ENCODE peak calls at places on chromosomes 13 and 19, in eight cellular contexts. B is kidney epithelial cell; V is ecto neural progenitor cell; D is EL; H is activated naive CD4-positive, alpha-beta T cell treated with anti-CD3 and anti-CD28 coated beads for 36 hours; L is Right ventricle myocardium superior; J is SJSA1; A is activated B cell treated with CpG ODN at 0.5 μM for 24 hours. G is an unnamed sample.

GRCh38 chr13:24181991-24182702 is 21.6 kb downstream of the SPATA13 start:
- DNase-seq in D (no peak), B (no peak), J (no peak), H (peak; percentile 21), A (no peak), L (no peak), V (no peak), G (no peak)

GRCh38 chr19:41373993-41374392 is 2.3 kb upstream of the TMEM91 start:
- DNase-seq in B (no peak), D (peak; percentile 92), V (no peak), J (peak; percentile 75), L (peak; percentile 94), H (no peak), A (no peak), G (no peak)

GRCh38 chr19:55098716-55099556 is 18.5 kb downstream of the PPP1R12C start:
- DNase-seq in A (no peak), V (peak; percentile 47), J (no peak), D (no peak), L (peak; percentile 40), B (no peak), H (no peak), G (no peak)

GRCh38 chr19:28221736-28222135 is 991.2 kb downstream of the UQCRFS1 start:
- DNase-seq in J (no peak), A (no peak), H (no peak), V (no peak), B (no peak), D (no peak), L (no peak), G (no peak)

GRCh38 chr13:43572601-43573360 is 214.0 kb downstream of the ENOX1 start:
- DNase-seq in B (no peak), V (no peak), A (no peak), D (peak; percentile 88), L (no peak), H (no peak), J (no peak), G (no peak)

GRCh38 chr19:29247912-29248311 is 35.0 kb upstream of the UQCRFS1 start:
- DNase-seq in H (no peak), A (no peak), D (no peak), V (no peak), J (no peak), L (no peak), B (no peak), G (no peak)

GRCh38 chr19:1907563-1908363 is 2.6 kb downstream of the ADAT3 start:
- DNase-seq in J (no peak), B (no peak), V (no peak), D (no peak), A (no peak), L (no peak), H (no peak), G (no peak)

GRCh38 chr13:113786262-113786841 is 27.3 kb downstream of the TMEM255B start:
- DNase-seq in D (peak; percentile 78), V (no peak), H (no peak), L (no peak), B (no peak), J (peak; percentile 51), A (no peak), G (no peak)

GRCh38 chr13:36639610-36640009 is 34.2 kb upstream of the SERTM1 start:
- DNase-seq in D (no peak), J (no peak), L (no peak), B (no peak), H (no peak), A (no peak), V (no peak), G (no peak)

GRCh38 chr13:94679614-94680013 is 32.7 kb downstream of the SOX21 start:
- DNase-seq in A (no peak), H (no peak), B (no peak), V (no peak), J (no peak), D (no peak), L (no peak), G (no peak)

GRCh38 chr13:99053636-99054233 is 75.9 kb upstream of the DOCK9 start:
- DNase-seq in V (no peak), A (no peak), L (no peak), D (no peak), B (no peak), H (peak; percentile 38), J (peak; percentile 61), G (no peak)

GRCh38 chr19:13401388-13401787 is 104.9 kb downstream of the CACNA1A start:
- DNase-seq in J (no peak), D (peak; percentile 36), L (no peak), V (no peak), B (no peak), H (peak; percentile 7), A (no peak), G (no peak)

GRCh38 chr13:108227651-108228272 is 9.6 kb downstream of the ABHD13 start:
- DNase-seq in L (no peak), A (no peak), V (no peak), J (no peak), D (peak; percentile 44), B (no peak), H (peak; percentile 45), G (peak; percentile 27)

GRCh38 chr13:23087884-23088283 is 92.9 kb upstream of the SGCG start:
- DNase-seq in B (no peak), A (no peak), D (peak; percentile 36), L (no peak), V (no peak), J (no peak), H (peak; percentile 28), G (no peak)

GRCh38 chr13:86563308-86563707 is 764.1 kb upstream of the SLITRK6 start:
- DNase-seq in D (no peak), V (no peak), B (peak; percentile 50), H (no peak), L (no peak), J (no peak), A (no peak), G (no peak)

GRCh38 chr19:19468424-19469050 is 46.8 kb downstream of the TSSK6 start:
- DNase-seq in H (no peak), L (no peak), V (no peak), D (no peak), A (no peak), J (no peak), B (no peak), G (no peak)

GRCh38 chr19:41709951-41710645 is 1.7 kb downstream of the CEACAM5 start:
- DNase-seq in L (no peak), A (peak; percentile 7), V (no peak), D (no peak), B (no peak), H (no peak), J (no peak), G (no peak)

G was measured in memory B cell.